ENCODE peak calls at places on chromosome X, in seven cellular contexts. One of them, this sample, is unnamed.
A peak's percentile ranks its signal among the peaks of the same experiment; 100 is the strongest.

GRCh38 chrX:118540342-118540741 is 44.7 kb downstream of the DOCK11 start:
- DNase-seq in astrocyte of the spinal cord: no peak
- DNase-seq in fibroblast of mammary gland: no peak
- DNase-seq in pancreas: no peak
- DNase-seq in HFF-Myc: no peak
- DNase-seq in body of pancreas: no peak
- DNase-seq in astrocyte of the cerebellum: no peak
- DNase-seq in this sample: no peak

GRCh38 chrX:22686138-22686541 is 313.6 kb upstream of the DDX53 start:
- DNase-seq in astrocyte of the spinal cord: peak; percentile 89
- DNase-seq in fibroblast of mammary gland: peak; percentile 84
- DNase-seq in pancreas: no peak
- DNase-seq in HFF-Myc: peak; percentile 14
- DNase-seq in body of pancreas: peak; percentile 23
- DNase-seq in astrocyte of the cerebellum: peak; percentile 92
- DNase-seq in this sample: no peak

GRCh38 chrX:65932173-65933084 is 107.5 kb downstream of the VSIG4 start:
- DNase-seq in astrocyte of the spinal cord: no peak
- DNase-seq in fibroblast of mammary gland: no peak
- DNase-seq in pancreas: no peak
- DNase-seq in HFF-Myc: no peak
- DNase-seq in body of pancreas: no peak
- DNase-seq in astrocyte of the cerebellum: no peak
- DNase-seq in this sample: no peak

GRCh38 chrX:139889760-139890159 is 43.1 kb downstream of the ATP11C start:
- DNase-seq in astrocyte of the spinal cord: peak; percentile 41
- DNase-seq in fibroblast of mammary gland: peak; percentile 33
- DNase-seq in pancreas: no peak
- DNase-seq in HFF-Myc: no peak
- DNase-seq in body of pancreas: no peak
- DNase-seq in astrocyte of the cerebellum: no peak
- DNase-seq in this sample: no peak

GRCh38 chrX:122187065-122187464 is 997.0 kb upstream of the GRIA3 start:
- DNase-seq in astrocyte of the spinal cord: no peak
- DNase-seq in fibroblast of mammary gland: no peak
- DNase-seq in pancreas: no peak
- DNase-seq in HFF-Myc: no peak
- DNase-seq in body of pancreas: no peak
- DNase-seq in astrocyte of the cerebellum: no peak
- DNase-seq in this sample: no peak

GRCh38 chrX:154411981-154412340 is 622 bp downstream of the TAFAZZIN start:
- DNase-seq in astrocyte of the spinal cord: peak; percentile 48
- DNase-seq in fibroblast of mammary gland: peak; percentile 39
- DNase-seq in pancreas: peak; percentile 74
- DNase-seq in HFF-Myc: no peak
- DNase-seq in body of pancreas: peak; percentile 76
- DNase-seq in astrocyte of the cerebellum: no peak
- DNase-seq in this sample: peak; percentile 62

GRCh38 chrX:13252726-13253125 is 67.1 kb downstream of the ATXN3L start:
- DNase-seq in astrocyte of the spinal cord: peak; percentile 19
- DNase-seq in fibroblast of mammary gland: peak; percentile 33
- DNase-seq in pancreas: no peak
- DNase-seq in HFF-Myc: no peak
- DNase-seq in body of pancreas: no peak
- DNase-seq in astrocyte of the cerebellum: no peak
- DNase-seq in this sample: no peak

GRCh38 chrX:130772313-130773140 is 130.5 kb downstream of the ENOX2 start:
- DNase-seq in astrocyte of the spinal cord: peak; percentile 51
- DNase-seq in fibroblast of mammary gland: peak; percentile 81
- DNase-seq in pancreas: no peak
- DNase-seq in HFF-Myc: no peak
- DNase-seq in body of pancreas: no peak
- DNase-seq in astrocyte of the cerebellum: peak; percentile 4
- DNase-seq in this sample: no peak

GRCh38 chrX:36908801-36909403 is 99.3 kb upstream of the FAM47C start:
- DNase-seq in astrocyte of the spinal cord: peak; percentile 31
- DNase-seq in fibroblast of mammary gland: peak; percentile 42
- DNase-seq in pancreas: no peak
- DNase-seq in HFF-Myc: no peak
- DNase-seq in body of pancreas: no peak
- DNase-seq in astrocyte of the cerebellum: peak; percentile 6
- DNase-seq in this sample: no peak

GRCh38 chrX:132266583-132267355 is 47.5 kb upstream of the RAP2C start:
- DNase-seq in astrocyte of the spinal cord: peak; percentile 7
- DNase-seq in fibroblast of mammary gland: peak; percentile 81
- DNase-seq in pancreas: no peak
- DNase-seq in HFF-Myc: no peak
- DNase-seq in body of pancreas: no peak
- DNase-seq in astrocyte of the cerebellum: no peak
- DNase-seq in this sample: no peak

GRCh38 chrX:105173071-105173470 is 47.4 kb downstream of the TEX13A start:
- DNase-seq in astrocyte of the spinal cord: no peak
- DNase-seq in fibroblast of mammary gland: no peak
- DNase-seq in pancreas: no peak
- DNase-seq in HFF-Myc: no peak
- DNase-seq in body of pancreas: no peak
- DNase-seq in astrocyte of the cerebellum: no peak
- DNase-seq in this sample: no peak

GRCh38 chrX:10922841-10923240 is 188.3 kb upstream of the HCCS start:
- DNase-seq in astrocyte of the spinal cord: no peak
- DNase-seq in fibroblast of mammary gland: no peak
- DNase-seq in pancreas: no peak
- DNase-seq in HFF-Myc: no peak
- DNase-seq in body of pancreas: no peak
- DNase-seq in astrocyte of the cerebellum: no peak
- DNase-seq in this sample: no peak

GRCh38 chrX:17374619-17375360 is at the start of gene NHS:
- DNase-seq in astrocyte of the spinal cord: peak; percentile 76
- DNase-seq in fibroblast of mammary gland: peak; percentile 62
- DNase-seq in pancreas: peak; percentile 73
- DNase-seq in HFF-Myc: no peak
- DNase-seq in body of pancreas: peak; percentile 58
- DNase-seq in astrocyte of the cerebellum: peak; percentile 24
- DNase-seq in this sample: peak; percentile 24

GRCh38 chrX:111869639-111870034 is 6.3 kb upstream of the TRPC5OS start:
- DNase-seq in astrocyte of the spinal cord: peak; percentile 51
- DNase-seq in fibroblast of mammary gland: peak; percentile 43
- DNase-seq in pancreas: no peak
- DNase-seq in HFF-Myc: no peak
- DNase-seq in body of pancreas: peak; percentile 41
- DNase-seq in astrocyte of the cerebellum: peak; percentile 16
- DNase-seq in this sample: no peak

GRCh38 chrX:13662537-13662841 is 9.5 kb downstream of the TCEANC start:
- DNase-seq in astrocyte of the spinal cord: no peak
- DNase-seq in fibroblast of mammary gland: peak; percentile 94
- DNase-seq in pancreas: no peak
- DNase-seq in HFF-Myc: no peak
- DNase-seq in body of pancreas: no peak
- DNase-seq in astrocyte of the cerebellum: no peak
- DNase-seq in this sample: no peak

GRCh38 chrX:13990126-13990525 is 39.6 kb downstream of the GEMIN8 start:
- DNase-seq in astrocyte of the spinal cord: no peak
- DNase-seq in fibroblast of mammary gland: peak; percentile 63
- DNase-seq in pancreas: no peak
- DNase-seq in HFF-Myc: no peak
- DNase-seq in body of pancreas: no peak
- DNase-seq in astrocyte of the cerebellum: no peak
- DNase-seq in this sample: no peak

GRCh38 chrX:14363719-14364118 is 165.6 kb upstream of the GLRA2 start:
- DNase-seq in astrocyte of the spinal cord: no peak
- DNase-seq in fibroblast of mammary gland: peak; percentile 28
- DNase-seq in pancreas: no peak
- DNase-seq in HFF-Myc: no peak
- DNase-seq in body of pancreas: no peak
- DNase-seq in astrocyte of the cerebellum: no peak
- DNase-seq in this sample: no peak

DNA sequence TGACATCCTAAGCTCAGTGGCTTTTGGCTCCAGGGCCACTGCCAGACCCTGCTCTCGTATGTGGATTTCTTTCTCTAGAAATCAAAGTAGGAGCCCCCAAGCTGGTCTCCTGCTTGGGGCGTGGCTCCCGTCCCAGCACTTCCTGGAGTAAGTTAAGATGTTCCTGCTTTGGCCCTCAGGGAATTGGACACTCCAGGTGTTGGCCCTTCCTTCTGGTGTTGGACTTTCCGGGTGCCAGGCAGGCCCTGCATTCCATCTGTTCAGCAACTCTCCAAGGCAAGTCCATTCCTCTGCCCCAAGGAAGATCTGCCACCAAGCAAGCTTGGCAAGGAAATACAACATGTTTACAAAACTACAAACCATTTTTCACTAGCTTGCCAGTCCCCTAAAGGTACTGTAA is 22.1 kb upstream of the GPC4 start:
- DNase-seq in astrocyte of the spinal cord: no peak
- DNase-seq in fibroblast of mammary gland: no peak
- DNase-seq in pancreas: no peak
- DNase-seq in HFF-Myc: no peak
- DNase-seq in body of pancreas: no peak
- DNase-seq in astrocyte of the cerebellum: no peak
- DNase-seq in this sample: no peak
- H3K4me3 ChIP-seq in astrocyte of the spinal cord: no peak overlapping the region
- H3K4me3 ChIP-seq in fibroblast of mammary gland: no peak overlapping the region
- H3K4me3 ChIP-seq in pancreas: no peak overlapping the region
- H3K4me3 ChIP-seq in HFF-Myc: no peak overlapping the region
- H3K4me3 ChIP-seq in body of pancreas: no peak overlapping the region
- H3K4me3 ChIP-seq in astrocyte of the cerebellum: no peak overlapping the region
- H3K4me3 ChIP-seq in this sample: no peak overlapping the region

GRCh38 chrX:48683411-48683982 is at the start of gene WAS:
- DNase-seq in astrocyte of the spinal cord: no peak
- DNase-seq in fibroblast of mammary gland: no peak
- DNase-seq in pancreas: no peak
- DNase-seq in HFF-Myc: no peak
- DNase-seq in body of pancreas: no peak
- DNase-seq in astrocyte of the cerebellum: no peak
- DNase-seq in this sample: no peak

GRCh38 chrX:48681539-48682183 is 1.9 kb upstream of the WAS start:
- DNase-seq in astrocyte of the spinal cord: no peak
- DNase-seq in fibroblast of mammary gland: no peak
- DNase-seq in pancreas: no peak
- DNase-seq in HFF-Myc: no peak
- DNase-seq in body of pancreas: no peak
- DNase-seq in astrocyte of the cerebellum: no peak
- DNase-seq in this sample: no peak

GRCh38 chrX:48676106-48676892 is 7.3 kb upstream of the WAS start:
- DNase-seq in astrocyte of the spinal cord: peak; percentile 84
- DNase-seq in fibroblast of mammary gland: peak; percentile 77
- DNase-seq in pancreas: peak; percentile 93
- DNase-seq in HFF-Myc: peak; percentile 42
- DNase-seq in body of pancreas: peak; percentile 92
- DNase-seq in astrocyte of the cerebellum: peak; percentile 43
- DNase-seq in this sample: peak; percentile 83

GRCh38 chrX:48676893-48677270 is 6.7 kb upstream of the WAS start:
- DNase-seq in astrocyte of the spinal cord: no peak
- DNase-seq in fibroblast of mammary gland: no peak
- DNase-seq in pancreas: no peak
- DNase-seq in HFF-Myc: no peak
- DNase-seq in body of pancreas: no peak
- DNase-seq in astrocyte of the cerebellum: no peak
- DNase-seq in this sample: no peak

GRCh38 chrX:48677456-48678030 is 6.1 kb upstream of the WAS start:
- DNase-seq in astrocyte of the spinal cord: no peak
- DNase-seq in fibroblast of mammary gland: no peak
- DNase-seq in pancreas: no peak
- DNase-seq in HFF-Myc: no peak
- DNase-seq in body of pancreas: no peak
- DNase-seq in astrocyte of the cerebellum: no peak
- DNase-seq in this sample: no peak
- H3K4me3 ChIP-seq in astrocyte of the spinal cord: peak overlapping the region; percentile 70
- H3K4me3 ChIP-seq in fibroblast of mammary gland: peak overlapping the region; percentile 58
- H3K4me3 ChIP-seq in pancreas: no peak overlapping the region
- H3K4me3 ChIP-seq in HFF-Myc: peak overlapping the region; percentile 69
- H3K4me3 ChIP-seq in body of pancreas: no peak overlapping the region
- H3K4me3 ChIP-seq in astrocyte of the cerebellum: peak overlapping the region; percentile 68
- H3K4me3 ChIP-seq in this sample: peak overlapping the region; percentile 76

GRCh38 chrX:149898554-149898953 is 17.6 kb downstream of the MAGEA8 start:
- DNase-seq in astrocyte of the spinal cord: no peak
- DNase-seq in fibroblast of mammary gland: no peak
- DNase-seq in pancreas: no peak
- DNase-seq in HFF-Myc: no peak
- DNase-seq in body of pancreas: no peak
- DNase-seq in astrocyte of the cerebellum: no peak
- DNase-seq in this sample: no peak

GRCh38 chrX:149908727-149909126 is 20.6 kb upstream of the HSFX4 start:
- DNase-seq in astrocyte of the spinal cord: no peak
- DNase-seq in fibroblast of mammary gland: no peak
- DNase-seq in pancreas: no peak
- DNase-seq in HFF-Myc: no peak
- DNase-seq in body of pancreas: no peak
- DNase-seq in astrocyte of the cerebellum: no peak
- DNase-seq in this sample: no peak

GRCh38 chrX:149908308-149908707 is 21.1 kb upstream of the HSFX4 start:
- DNase-seq in astrocyte of the spinal cord: no peak
- DNase-seq in fibroblast of mammary gland: no peak
- DNase-seq in pancreas: no peak
- DNase-seq in HFF-Myc: no peak
- DNase-seq in body of pancreas: no peak
- DNase-seq in astrocyte of the cerebellum: no peak
- DNase-seq in this sample: no peak

GRCh38 chrX:149909324-149910177 is 19.8 kb upstream of the HSFX4 start:
- DNase-seq in astrocyte of the spinal cord: no peak
- DNase-seq in fibroblast of mammary gland: no peak
- DNase-seq in pancreas: no peak
- DNase-seq in HFF-Myc: no peak
- DNase-seq in body of pancreas: no peak
- DNase-seq in astrocyte of the cerebellum: no peak
- DNase-seq in this sample: no peak

GRCh38 chrX:149903889-149904748 is 23.1 kb downstream of the MAGEA8 start:
- DNase-seq in astrocyte of the spinal cord: peak; percentile 16
- DNase-seq in fibroblast of mammary gland: peak; percentile 1
- DNase-seq in pancreas: no peak
- DNase-seq in HFF-Myc: no peak
- DNase-seq in body of pancreas: no peak
- DNase-seq in astrocyte of the cerebellum: no peak
- DNase-seq in this sample: no peak
- H3K4me3 ChIP-seq in astrocyte of the spinal cord: no peak overlapping the region
- H3K4me3 ChIP-seq in fibroblast of mammary gland: no peak overlapping the region
- H3K4me3 ChIP-seq in pancreas: no peak overlapping the region
- H3K4me3 ChIP-seq in HFF-Myc: no peak overlapping the region
- H3K4me3 ChIP-seq in body of pancreas: no peak overlapping the region
- H3K4me3 ChIP-seq in astrocyte of the cerebellum: no peak overlapping the region
- H3K4me3 ChIP-seq in this sample: no peak overlapping the region

GRCh38 chrX:55451990-55452824 is at the start of gene MAGEH1:
- DNase-seq in astrocyte of the spinal cord: peak; percentile 73
- DNase-seq in fibroblast of mammary gland: peak; percentile 74
- DNase-seq in pancreas: peak; percentile 78
- DNase-seq in HFF-Myc: peak; percentile 21
- DNase-seq in body of pancreas: peak; percentile 85
- DNase-seq in astrocyte of the cerebellum: peak; percentile 31
- DNase-seq in this sample: peak; percentile 90
- H3K4me3 ChIP-seq in astrocyte of the spinal cord: peak within 1 kb of the TSS; percentile 65
- H3K4me3 ChIP-seq in fibroblast of mammary gland: peak within 1 kb of the TSS; percentile 70
- H3K4me3 ChIP-seq in pancreas: peak within 1 kb of the TSS; percentile 22
- H3K4me3 ChIP-seq in HFF-Myc: peak within 1 kb of the TSS; percentile 59
- H3K4me3 ChIP-seq in body of pancreas: peak within 1 kb of the TSS; percentile 67
- H3K4me3 ChIP-seq in astrocyte of the cerebellum: peak within 1 kb of the TSS; percentile 66
- H3K4me3 ChIP-seq in this sample: peak within 1 kb of the TSS; percentile 60